ENCODE peak calls at places on chromosomes 1 and 21, in four cellular contexts. G, J, T and Y are unnamed samples.

GRCh38 chr1:52098139-52098871 is 42.2 kb downstream of the BTF3L4 start:
- DNase-seq in T (no peak), G (no peak), J (no peak), Y (no peak)

GRCh38 chr21:44872266-44872567 is 1.3 kb downstream of the PTTG1IP start:
- DNase-seq in G (no peak), T (no peak), J (no peak), Y (no peak)

GRCh38 chr1:168483531-168483930 is 60.3 kb downstream of the XCL2 start:
- DNase-seq in J (no peak), T (no peak), G (no peak), Y (no peak)

GRCh38 chr21:34814529-34814951 is 145.7 kb downstream of the CLIC6 start:
- DNase-seq in G (no peak), J (peak; percentile 69), T (no peak), Y (no peak)

GRCh38 chr21:38297193-38297592 is 40.4 kb downstream of the KCNJ15 start:
- DNase-seq in J (no peak), T (no peak), G (no peak), Y (no peak)

GRCh38 chr1:32273389-32274208 is 18.3 kb upstream of the HDAC1 start:
- DNase-seq in G (no peak), T (peak; percentile 38), J (no peak), Y (no peak)

GRCh38 chr1:225745231-225745630 is 32.4 kb upstream of the SRP9 start:
- DNase-seq in J (no peak), T (no peak), G (no peak), Y (no peak)

GRCh38 chr1:107534632-107535031 is 393.8 kb downstream of the NTNG1 start:
- DNase-seq in T (no peak), G (no peak), J (no peak), Y (no peak)

GRCh38 chr1:174039069-174039468 is 16.9 kb upstream of the RC3H1 start:
- DNase-seq in G (no peak), T (no peak), J (no peak), Y (no peak)

GRCh38 chr1:161730050-161730564 is 8.8 kb downstream of the FCRLB start:
- DNase-seq in G (no peak), T (peak; percentile 63), J (no peak), Y (no peak)

GRCh38 chr21:17370263-17370662 is 142.6 kb upstream of the CXADR start:
- DNase-seq in J (no peak), T (no peak), G (no peak), Y (no peak)

GRCh38 chr1:32925360-32926142 is 24.4 kb upstream of the TMEM54 start:
- DNase-seq in G (no peak), J (peak; percentile 44), T (no peak), Y (no peak)

GRCh38 chr1:234963180-234963903 is 165.3 kb downstream of the TOMM20 start:
- DNase-seq in G (peak; percentile 97), T (peak; percentile 80), J (no peak), Y (peak; percentile 99)

GRCh38 chr1:241957692-241958494 is at the start of gene BECN2:
- DNase-seq in J (no peak), T (peak; percentile 57), G (no peak), Y (no peak)

GRCh38 chr1:20255666-20256065 is 35.0 kb upstream of the VWA5B1 start:
- DNase-seq in J (no peak), G (no peak), T (peak; percentile 38), Y (no peak)

GRCh38 chr1:28123461-28123961 is 35.1 kb upstream of the EYA3 start:
- DNase-seq in J (no peak), G (no peak), T (no peak), Y (peak; percentile 89)

GRCh38 chr1:56189946-56190920 is 389.1 kb downstream of the PLPP3 start:
- DNase-seq in J (no peak), G (no peak), T (peak; percentile 1), Y (no peak)

GRCh38 chr1:69991644-69992043 is 213.7 kb downstream of the LRRC40 start:
- DNase-seq in G (no peak), J (no peak), T (no peak), Y (no peak)

GRCh38 chr21:43712268-43712942 is 6.5 kb upstream of the PDXK start:
- DNase-seq in G (no peak), T (peak; percentile 62), J (no peak), Y (no peak)

GRCh38 chr1:221783936-221784335 is 42.0 kb upstream of the DUSP10 start:
- DNase-seq in J (no peak), T (no peak), G (no peak), Y (peak; percentile 12)

GRCh38 chr1:230287674-230288315 is 138.3 kb downstream of the PGBD5 start:
- DNase-seq in J (no peak), T (no peak), G (no peak), Y (no peak)

GRCh38 chr1:26156285-26157038 is 2.4 kb upstream of the FAM110D start:
- DNase-seq in T (no peak), J (peak; percentile 90), G (no peak), Y (no peak)

GRCh38 chr1:112549590-112549989 is 40.8 kb downstream of the WNT2B start:
- DNase-seq in J (no peak), T (no peak), G (no peak), Y (no peak)

GRCh38 chr1:16167331-16168143 is 11.7 kb upstream of the EPHA2 start:
- DNase-seq in T (peak; percentile 85), G (no peak), J (peak; percentile 92), Y (no peak)

GRCh38 chr1:203473281-203473680 is 2.3 kb upstream of the PRELP start:
- DNase-seq in T (no peak), G (no peak), J (no peak), Y (no peak)

GRCh38 chr1:102184477-102184876 is 187.8 kb upstream of the OLFM3 start:
- DNase-seq in T (no peak), J (no peak), G (no peak), Y (no peak)

GRCh38 chr1:227356582-227357228 is 38.4 kb upstream of the CDC42BPA start:
- DNase-seq in T (peak; percentile 40), G (no peak), J (no peak), Y (no peak)

GRCh38 chr1:227353186-227353585 is 34.9 kb upstream of the CDC42BPA start:
- DNase-seq in G (no peak), T (no peak), J (no peak), Y (no peak)

GRCh38 chr1:227355542-227356270 is 37.4 kb upstream of the CDC42BPA start:
- DNase-seq in J (no peak), G (no peak), T (no peak), Y (no peak)

GRCh38 chr1:227358079-227358358 is 39.7 kb upstream of the CDC42BPA start:
- DNase-seq in T (no peak), G (no peak), J (no peak), Y (no peak)

DNA sequence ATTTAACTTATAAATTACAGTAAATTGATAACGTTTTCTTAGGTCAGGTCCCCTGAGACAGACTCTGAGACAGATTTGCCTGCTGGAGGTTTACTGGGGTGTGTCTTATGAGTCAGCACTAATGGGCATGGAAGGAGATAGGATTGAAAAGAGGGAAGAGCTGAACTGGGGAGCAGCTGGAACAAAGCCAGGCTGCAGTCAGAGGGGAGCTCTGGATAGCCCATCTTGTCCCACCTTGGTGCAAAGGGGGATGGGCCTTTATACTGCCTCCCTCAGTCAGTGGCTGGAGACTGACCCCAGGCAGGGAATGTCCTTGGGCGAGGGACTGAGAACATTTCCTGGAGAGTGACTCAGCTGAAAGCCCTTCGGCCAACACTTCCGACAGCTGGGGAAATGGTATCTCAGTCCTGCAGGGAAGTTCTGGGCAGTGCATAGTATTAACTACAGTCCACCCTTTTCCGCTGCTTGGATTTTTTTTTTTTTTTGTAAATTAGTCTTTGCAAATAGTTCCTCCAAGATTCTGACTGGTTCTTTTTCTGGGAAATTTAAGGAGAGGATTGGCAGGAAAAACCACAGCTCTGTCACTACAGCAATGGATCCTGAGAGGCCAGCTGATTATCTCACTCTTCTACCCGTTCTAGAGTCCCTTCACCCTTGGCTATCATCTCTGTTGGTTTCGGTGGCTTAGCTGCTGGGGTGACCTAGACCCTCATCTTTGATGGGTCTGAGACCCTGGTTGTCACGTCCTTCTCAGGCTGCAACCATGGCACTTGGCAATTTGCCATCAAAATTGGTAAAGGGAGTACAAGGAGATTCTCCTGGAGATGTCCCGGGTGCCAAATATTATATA is 39.2 kb upstream of the CDC42BPA start:
- DNase-seq in G (no peak), J (no peak), T (peak; percentile 96), Y (no peak)
- TF ChIP-seq POLR2AphosphoS5 in G (no peak), J (no peak), T (peak; percentile 73), Y (no peak)

DNA sequence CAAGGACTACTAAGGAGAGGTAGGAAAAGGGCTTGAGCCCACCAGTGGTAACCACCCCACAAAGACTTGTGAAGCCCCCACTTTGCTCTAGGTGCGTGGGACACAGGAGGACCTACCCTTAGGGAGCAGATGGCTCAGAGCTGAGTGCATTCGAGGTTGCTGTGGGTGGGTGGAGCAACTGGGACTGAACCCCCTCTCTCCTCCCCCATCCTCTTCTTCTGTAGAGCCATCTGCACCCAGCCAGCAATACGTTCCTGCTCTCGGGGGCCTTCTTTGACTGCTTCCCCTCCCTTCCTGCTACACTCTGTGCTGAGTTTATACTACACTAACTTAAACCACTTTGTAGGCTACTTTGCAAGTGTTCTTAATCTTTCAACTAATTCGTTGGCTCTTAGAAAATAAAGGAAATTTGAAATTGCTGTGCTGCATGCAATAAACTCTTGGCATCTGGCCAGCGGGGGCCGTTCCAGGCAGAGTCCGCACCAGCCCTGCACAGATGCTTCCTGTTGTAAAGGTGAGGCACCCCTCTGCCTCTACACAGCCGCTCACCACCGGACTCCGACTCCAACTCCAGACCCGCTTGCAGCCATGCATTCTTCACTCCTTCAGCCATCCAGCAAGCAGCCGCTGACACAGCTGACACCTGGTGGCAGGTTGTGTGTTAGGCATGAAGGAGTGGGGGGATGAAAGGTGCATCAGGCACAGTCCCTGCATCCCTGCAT is 57.2 kb downstream of the GLIS1 start:
- DNase-seq in J (peak; percentile 79), T (peak; percentile 50), G (no peak), Y (peak; percentile 64)
- TF ChIP-seq GABPA in J (no peak), T (no peak), G (no peak), Y (no peak)

GRCh38 chr1:90537606-90538362 is 179.3 kb downstream of the BARHL2 start:
- DNase-seq in J (no peak), T (no peak), G (no peak), Y (no peak)
- H3K27ac ChIP-seq in J (no peak overlapping the region), T (no peak overlapping the region), G (no peak overlapping the region), Y (no peak overlapping the region)

DNA sequence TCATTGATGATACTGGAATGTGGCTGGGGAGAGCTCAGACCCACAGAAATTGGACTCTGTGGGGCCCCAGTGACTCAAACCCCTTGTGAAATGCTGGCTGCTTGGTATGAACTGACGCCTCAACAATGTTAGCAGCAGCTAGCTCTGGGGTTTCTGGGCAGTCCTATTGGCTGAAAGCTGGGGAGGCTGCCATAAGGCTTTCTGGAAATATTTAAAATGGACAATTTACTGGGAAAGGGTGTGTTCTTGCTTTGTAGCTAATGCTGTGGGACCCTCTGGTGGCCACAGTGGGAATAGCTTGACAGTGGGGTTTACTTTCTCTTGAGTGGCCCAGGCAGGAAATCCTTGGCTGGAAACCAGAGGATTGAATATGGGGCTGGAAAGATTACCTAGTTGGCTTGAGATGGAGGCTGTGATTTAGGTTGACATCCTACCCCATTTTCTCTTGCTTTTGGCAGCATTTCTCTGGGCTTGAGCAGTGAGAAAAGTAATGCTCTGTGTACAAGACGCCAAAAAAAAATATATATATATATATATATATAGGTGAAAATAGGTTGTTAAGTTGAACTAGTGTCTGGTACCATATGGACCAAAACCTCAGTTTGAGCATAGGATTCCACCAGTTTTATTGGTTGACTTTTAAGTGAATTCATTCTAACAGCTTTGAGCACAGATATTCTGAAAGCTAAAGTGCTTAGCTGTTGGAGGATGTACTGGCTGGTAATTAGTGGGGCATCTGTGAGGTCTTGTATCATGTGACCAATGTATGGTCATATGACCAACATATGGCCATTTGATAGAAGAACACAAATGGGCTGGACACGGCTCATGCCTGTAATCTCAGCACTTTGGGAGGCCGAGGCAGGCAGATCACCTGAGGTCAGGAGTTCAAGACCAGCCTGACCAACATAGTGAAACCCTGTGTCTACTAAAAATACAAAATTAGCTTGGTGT is 8.2 kb upstream of the S100A10 start:
- DNase-seq in T (peak; percentile 85), G (no peak), J (peak; percentile 68), Y (peak; percentile 66)
- TF ChIP-seq POLR2AphosphoS5 in T (no peak), G (no peak), J (no peak), Y (no peak)